ENCODE peak calls at places on chromosomes 1 and 21, in eight cellular contexts. I is neural crest cell, E is breast epithelium, N is suprapubic skin, R is HCT116, F is fibroblast of villous mesenchyme, Z is Calu3, U is BE2C. T is an unnamed sample.

GRCh38 chr21:31335957-31336738 is 7.9 kb downstream of the TIAM1 start:
- DNase-seq in E (no peak), R (no peak), F (peak), U (no peak), N (no peak), Z (no peak), I (no peak), T (no peak)

GRCh38 chr1:3022976-3023375 is 1.7 kb downstream of the ACTRT2 start:
- DNase-seq in R (no peak), Z (no peak), E (peak), N (no peak), F (no peak), U (no peak), I (no peak), T (no peak)

GRCh38 chr21:43303240-43304178 is 123.4 kb downstream of the SIK1 start:
- DNase-seq in R (no peak), I (no peak), Z (no peak), N (peak), U (peak), E (no peak), F (no peak), T (no peak)

GRCh38 chr1:95699274-95699953 is 465.4 kb downstream of the RWDD3 start:
- DNase-seq in I (no peak), N (no peak), Z (no peak), F (no peak), U (no peak), R (no peak), E (no peak), T (no peak)

GRCh38 chr1:210536263-210536961 is 207.7 kb downstream of the HHAT start:
- DNase-seq in R (no peak), I (no peak), U (peak), N (no peak), Z (no peak), F (no peak), E (no peak), T (no peak)

GRCh38 chr21:20311388-20311787 is 686.8 kb upstream of the NCAM2 start:
- DNase-seq in F (no peak), N (no peak), Z (no peak), I (no peak), E (no peak), U (no peak), R (no peak), T (no peak)

GRCh38 chr1:231357831-231358354 is 19.8 kb downstream of the SPRTN start:
- DNase-seq in N (peak), E (no peak), U (peak), I (peak), Z (peak), R (peak), F (peak), T (no peak)

GRCh38 chr1:203127672-203128611 is at the start of gene ADORA1:
- DNase-seq in R (peak), U (peak), I (peak), E (peak), Z (peak), F (peak), N (no peak), T (peak)

GRCh38 chr1:9929431-9930385 is 13.5 kb downstream of the LZIC start:
- DNase-seq in U (no peak), R (no peak), Z (no peak), F (no peak), I (peak), E (no peak), N (no peak), T (no peak)

GRCh38 chr1:67645495-67646144 is 39.4 kb upstream of the GADD45A start:
- DNase-seq in R (no peak), U (peak), N (no peak), I (no peak), F (peak), Z (no peak), E (no peak), T (no peak)

GRCh38 chr1:202187040-202187671 is 6.4 kb upstream of the LGR6 start:
- DNase-seq in N (no peak), F (no peak), U (no peak), R (no peak), I (no peak), E (no peak), Z (no peak), T (no peak)

GRCh38 chr1:174874337-174875053 is 125.3 kb upstream of the CACYBP start:
- DNase-seq in U (no peak), E (no peak), Z (peak), I (no peak), F (no peak), R (no peak), N (no peak), T (no peak)

GRCh38 chr1:14100916-14101315 is 400.9 kb downstream of the PRDM2 start:
- DNase-seq in Z (no peak), F (no peak), R (no peak), N (no peak), U (no peak), I (no peak), E (no peak), T (peak)

GRCh38 chr1:7407980-7408770 is 362.9 kb upstream of the VAMP3 start:
- DNase-seq in N (peak), U (no peak), F (no peak), I (peak), Z (no peak), E (no peak), R (no peak), T (peak)

GRCh38 chr1:115687744-115688143 is 46.0 kb downstream of the VANGL1 start:
- DNase-seq in Z (no peak), U (no peak), E (no peak), I (no peak), F (no peak), N (no peak), R (no peak), T (no peak)

GRCh38 chr1:15526490-15527339 is at the start of gene DNAJC16:
- DNase-seq in N (peak), U (peak), Z (peak), R (peak), E (peak), I (peak), F (peak), T (peak)
- TF ChIP-seq CTCF in N (no peak), U (peak), Z (no peak), R (no peak), E (peak), I (no peak), F (peak), T (peak)

GRCh38 chr1:159591981-159592380 is 4.4 kb downstream of the APCS start:
- DNase-seq in E (no peak), F (no peak), U (no peak), R (no peak), N (no peak), Z (no peak), I (no peak), T (no peak)
- TF ChIP-seq CTCF in E (no peak), F (no peak), U (no peak), R (no peak), N (no peak), Z (no peak), I (no peak), T (no peak)

GRCh38 chr21:44834951-44835646 is 17.2 kb upstream of the SUMO3 start:
- DNase-seq in R (no peak), U (no peak), F (no peak), Z (peak), N (no peak), I (no peak), E (peak), T (no peak)
- TF ChIP-seq CTCF in R (no peak), U (peak), F (no peak), Z (no peak), N (no peak), I (no peak), E (no peak), T (no peak)

GRCh38 chr21:32940079-32941014 is 85.4 kb upstream of the OLIG2 start:
- DNase-seq in N (no peak), E (no peak), I (peak), Z (peak), R (peak), U (peak), F (peak), T (no peak)
- TF ChIP-seq CTCF in N (peak), E (peak), I (peak), Z (peak), R (peak), U (peak), F (peak), T (peak)

GRCh38 chr1:229984310-229984991 is 82.6 kb upstream of the GALNT2 start:
- DNase-seq in I (no peak), U (no peak), E (no peak), R (no peak), N (no peak), F (no peak), Z (no peak), T (peak)
- TF ChIP-seq CTCF in I (no peak), U (no peak), E (no peak), R (no peak), N (no peak), F (no peak), Z (no peak), T (no peak)

GRCh38 chr1:218679988-218680743 is 335.0 kb downstream of the TGFB2 start:
- DNase-seq in Z (no peak), F (no peak), I (no peak), N (no peak), U (no peak), R (no peak), E (no peak), T (no peak)

GRCh38 chr1:218686258-218686657 is 341.1 kb downstream of the TGFB2 start:
- DNase-seq in U (no peak), N (no peak), E (no peak), R (no peak), Z (no peak), F (peak), I (no peak), T (no peak)

GRCh38 chr1:218679391-218679790 is 334.3 kb downstream of the TGFB2 start:
- DNase-seq in F (peak), N (no peak), E (no peak), R (no peak), U (no peak), I (no peak), Z (no peak), T (no peak)

GRCh38 chr1:218683224-218683623 is 338.1 kb downstream of the TGFB2 start:
- DNase-seq in N (no peak), U (no peak), I (no peak), Z (no peak), R (no peak), E (no peak), F (no peak), T (no peak)
- TF ChIP-seq CTCF in N (no peak), U (no peak), I (no peak), Z (no peak), R (no peak), E (no peak), F (no peak), T (peak)

DNA sequence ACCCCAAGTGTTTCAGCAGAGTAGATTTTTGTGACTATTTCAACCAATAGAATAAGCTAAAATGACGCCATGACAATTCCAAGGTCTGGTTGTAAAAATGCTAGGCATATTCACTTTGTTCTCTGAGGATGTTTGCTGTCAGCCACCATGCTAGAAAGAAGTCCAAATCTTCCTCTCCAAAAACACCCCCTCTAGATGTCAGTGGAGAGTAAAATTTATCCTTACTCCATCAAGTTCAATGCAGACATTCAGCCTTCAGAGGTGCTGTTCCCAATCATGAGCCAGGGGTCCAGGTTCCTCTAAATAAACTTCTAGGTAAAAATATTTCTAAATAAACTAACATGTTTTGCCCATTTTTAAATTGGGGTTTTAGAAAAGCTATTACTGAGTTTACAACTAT is 395.4 kb upstream of the ADAMTS5 start:
- DNase-seq in N (no peak), Z (no peak), F (no peak), R (no peak), I (no peak), U (no peak), E (no peak), T (no peak)
- TF ChIP-seq CTCF in N (no peak), Z (no peak), F (peak), R (no peak), I (no peak), U (peak), E (no peak), T (no peak)

GRCh38 chr1:91513160-91513559 is 12.5 kb downstream of the CDC7 start:
- DNase-seq in R (no peak), F (peak), U (no peak), E (no peak), Z (no peak), I (no peak), N (no peak), T (no peak)
- TF ChIP-seq CTCF in R (no peak), F (peak), U (no peak), E (peak), Z (no peak), I (peak), N (peak), T (peak)

GRCh38 chr1:21507511-21508270 is 1.5 kb upstream of the ALPL start:
- DNase-seq in R (no peak), I (no peak), U (no peak), N (peak), E (peak), F (no peak), Z (no peak), T (no peak)

GRCh38 chr1:21508580-21509350 is 458 bp upstream of the ALPL start:
- DNase-seq in Z (peak), N (no peak), U (peak), R (no peak), F (peak), I (peak), E (no peak), T (peak)

GRCh38 chr1:21510113-21510493 is 880 bp downstream of the ALPL start:
- DNase-seq in F (no peak), N (no peak), Z (no peak), R (no peak), E (no peak), I (no peak), U (no peak), T (no peak)

GRCh38 chr1:21510885-21511578 is 1.8 kb downstream of the ALPL start:
- DNase-seq in E (no peak), Z (no peak), F (no peak), N (no peak), U (no peak), R (no peak), I (no peak), T (no peak)

GRCh38 chr1:21509351-21510112 is at the start of gene ALPL:
- DNase-seq in I (no peak), Z (no peak), U (no peak), N (no peak), E (no peak), R (no peak), F (no peak), T (no peak)
- TF ChIP-seq CTCF in I (no peak), Z (no peak), U (no peak), N (no peak), E (no peak), R (no peak), F (no peak), T (no peak)

GRCh38 chr21:15221799-15222386 is 157.1 kb upstream of the NRIP1 start:
- DNase-seq in E (no peak), U (peak), F (peak), Z (peak), I (peak), N (no peak), R (peak), T (no peak)
- TF ChIP-seq CTCF in E (no peak), U (no peak), F (no peak), Z (no peak), I (no peak), N (no peak), R (no peak), T (no peak)